ENCODE peak calls at places on chromosomes 11 and 22, in four cellular contexts. A, U, N and Y are unnamed samples.

GRCh38 chr22:43305806-43306205 is 37.4 kb downstream of the SCUBE1 start:
- DNase-seq in N (no peak), A (no peak), U (no peak), Y (no peak)

GRCh38 chr11:106400949-106401545 is 323.6 kb downstream of the AASDHPPT start:
- DNase-seq in N (no peak), A (no peak), U (no peak), Y (no peak)

GRCh38 chr22:41939981-41940852 is 6.7 kb downstream of the CENPM start:
- DNase-seq in U (peak), A (peak), N (no peak), Y (no peak)

GRCh38 chr22:24106385-24107381 is 74.6 kb upstream of the SUSD2 start:
- DNase-seq in A (no peak), N (no peak), U (peak), Y (peak)

GRCh38 chr22:32991353-32992115 is 66.6 kb downstream of the SYN3 start:
- DNase-seq in A (no peak), N (no peak), U (no peak), Y (no peak)

GRCh38 chr22:29310065-29310862 is 3.8 kb downstream of the GAS2L1 start:
- DNase-seq in U (no peak), N (no peak), A (no peak), Y (peak)

GRCh38 chr22:50010676-50011446 is 1.7 kb downstream of the IL17REL start:
- DNase-seq in N (no peak), A (no peak), U (no peak), Y (no peak)

GRCh38 chr22:37043828-37044538 is 7.6 kb upstream of the KCTD17 start:
- DNase-seq in N (peak), A (peak), U (no peak), Y (no peak)

GRCh38 chr11:66143264-66143566 is 73.1 kb downstream of the PACS1 start:
- DNase-seq in A (no peak), N (no peak), U (no peak), Y (no peak)

GRCh38 chr22:49544286-49544685 is 283.4 kb downstream of the BRD1 start:
- DNase-seq in A (no peak), U (no peak), N (no peak), Y (no peak)

GRCh38 chr22:21665047-21665851 is 563 bp upstream of the PPIL2 start:
- DNase-seq in U (no peak), A (peak), N (no peak), Y (no peak)

GRCh38 chr22:36253523-36254490 is 874 bp downstream of the APOL1 start:
- DNase-seq in N (no peak), U (no peak), A (peak), Y (no peak)

GRCh38 chr22:36330655-36331305 is 57.0 kb downstream of the MYH9 start:
- DNase-seq in N (no peak), A (peak), U (no peak), Y (no peak)

GRCh38 chr11:60252709-60253108 is 9.8 kb upstream of the MS4A4E start:
- DNase-seq in A (no peak), N (no peak), U (no peak), Y (no peak)

GRCh38 chr22:28064941-28065340 is 145.9 kb upstream of the PITPNB start:
- DNase-seq in A (no peak), U (no peak), N (no peak), Y (no peak)

GRCh38 chr11:97722065-97722464 is 1298.7 kb upstream of the CNTN5 start:
- DNase-seq in A (no peak), N (peak), U (no peak), Y (no peak)

GRCh38 chr11:65814131-65814959 is 19.4 kb upstream of the SNX32 start:
- DNase-seq in U (no peak), A (no peak), N (no peak), Y (no peak)

GRCh38 chr11:66322732-66323427 is 6.0 kb upstream of the CD248 start:
- DNase-seq in A (peak), U (no peak), N (no peak), Y (no peak)

GRCh38 chr11:103091024-103091423 is 936 bp downstream of the DCUN1D5 start:
- DNase-seq in A (peak), U (no peak), N (peak), Y (no peak)

GRCh38 chr11:848988-849824 is 6.6 kb downstream of the TSPAN4 start:
- DNase-seq in A (no peak), U (no peak), N (no peak), Y (no peak)

GRCh38 chr11:78100276-78101040 is 20.8 kb upstream of the NDUFC2 start:
- DNase-seq in N (no peak), U (no peak), A (no peak), Y (no peak)

GRCh38 chr22:18968011-18968749 is 32.1 kb upstream of the PRODH start:
- DNase-seq in A (peak), N (no peak), U (no peak), Y (no peak)

GRCh38 chr11:8746575-8746974 is 64.0 kb downstream of the RPL27A start:
- DNase-seq in U (no peak), A (no peak), N (no peak), Y (no peak)

GRCh38 chr11:534592-535518 is 521 bp downstream of the HRAS start:
- DNase-seq in N (no peak), A (peak), U (no peak), Y (no peak)

GRCh38 chr22:32994046-32994827 is 63.9 kb downstream of the SYN3 start:
- DNase-seq in U (no peak), N (no peak), A (no peak), Y (no peak)

GRCh38 chr11:91244921-91245320 is 979.7 kb upstream of the FAT3 start:
- DNase-seq in U (no peak), A (no peak), N (no peak), Y (no peak)

GRCh38 chr11:119091966-119092879 is 7.5 kb downstream of the HMBS start:
- DNase-seq in U (no peak), A (peak), N (no peak), Y (no peak)

GRCh38 chr11:95972055-95972454 is 48.1 kb upstream of the MTMR2 start:
- DNase-seq in U (no peak), N (no peak), A (no peak), Y (no peak)

GRCh38 chr11:75272391-75272790 is 31.8 kb downstream of the TPBGL start:
- DNase-seq in N (no peak), U (no peak), A (no peak), Y (no peak)

GRCh38 chr11:127862406-127862805 is 725.0 kb downstream of the ETS1 start:
- DNase-seq in A (no peak), N (no peak), U (no peak), Y (no peak)

GRCh38 chr22:49814856-49815255 is 12.8 kb downstream of the BRD1 start:
- DNase-seq in U (no peak), N (no peak), A (no peak), Y (no peak)

GRCh38 chr22:28802595-28803087 is 2.3 kb upstream of the XBP1 start:
- DNase-seq in A (no peak), U (no peak), N (peak), Y (no peak)

GRCh38 chr11:67629386-67630229 is at the start of gene NUDT8:
- DNase-seq in N (peak), U (peak), A (peak), Y (no peak)

GRCh38 chr11:67627394-67627787 is 2.3 kb downstream of the NUDT8 start:
- DNase-seq in U (no peak), A (no peak), N (no peak), Y (no peak)

GRCh38 chr11:67628710-67629385 is 889 bp downstream of the NUDT8 start:
- DNase-seq in N (no peak), U (no peak), A (no peak), Y (no peak)

GRCh38 chr11:67627788-67628624 is 1.7 kb downstream of the NUDT8 start:
- DNase-seq in N (no peak), A (no peak), U (no peak), Y (no peak)

DNA sequence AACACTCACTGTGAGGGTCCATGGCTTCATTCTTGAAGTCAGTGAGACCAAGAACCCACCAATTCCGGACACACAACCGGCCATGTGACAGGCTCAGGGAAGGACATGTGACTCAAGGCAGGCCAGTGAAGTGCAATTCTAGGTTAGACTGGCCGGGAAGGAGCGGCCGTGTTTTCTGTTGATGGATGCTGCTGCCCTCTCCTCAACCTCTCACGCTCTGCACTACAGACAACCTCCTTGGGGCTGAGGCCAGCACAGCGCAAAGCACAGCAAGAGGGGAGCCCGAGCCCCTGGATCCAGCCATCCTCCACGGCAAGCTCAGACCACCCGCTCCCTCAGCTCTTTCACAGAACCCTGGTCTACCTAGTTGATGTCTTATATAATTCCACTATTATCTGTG is 2.8 kb downstream of the NUDT8 start:
- DNase-seq in A (no peak), U (no peak), N (no peak), Y (no peak)
- TF ChIP-seq ATF3 in A (no peak), U (no peak), N (no peak), Y (no peak)

GRCh38 chr11:76419896-76420295 is 24.9 kb upstream of the EMSY start:
- DNase-seq in N (peak), A (peak), U (no peak), Y (peak)
- TF ChIP-seq BRCA1 in N (no peak), A (no peak), U (no peak), Y (no peak)

DNA sequence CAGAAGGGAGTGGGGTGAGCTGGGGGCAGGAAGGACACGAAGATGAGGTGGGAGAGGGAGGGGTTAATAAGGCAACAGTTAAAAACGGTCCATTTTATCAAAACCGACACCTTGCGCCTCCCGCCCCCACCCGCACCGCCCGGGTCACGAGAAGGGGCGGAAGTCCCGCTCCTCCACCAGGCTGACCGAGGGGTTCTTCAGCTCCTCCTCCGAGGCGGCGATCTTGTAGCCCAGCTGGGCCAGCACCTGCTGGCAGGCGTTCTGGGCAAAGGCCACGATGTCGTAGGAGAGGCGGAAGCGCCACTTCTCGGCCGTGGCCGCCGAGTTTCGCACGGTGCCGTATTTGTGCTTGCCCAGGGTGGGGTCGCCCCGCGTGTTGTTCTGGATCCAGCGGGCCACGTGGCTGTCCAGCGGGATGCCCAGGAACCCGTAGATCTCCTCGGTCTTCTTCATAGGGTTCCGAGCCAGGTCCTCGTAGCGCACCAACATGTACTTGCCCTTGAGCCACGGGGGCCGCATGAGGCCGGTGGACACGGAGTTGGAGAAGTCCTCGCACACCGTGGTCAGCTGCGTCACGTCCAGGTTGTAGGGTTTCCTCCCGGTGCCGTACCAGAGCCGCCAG is 15.8 kb downstream of the CHST1 start:
- DNase-seq in U (no peak), N (no peak), A (peak), Y (peak)
- TF ChIP-seq POLR2A in U (no peak), N (no peak), A (no peak), Y (no peak)

DNA sequence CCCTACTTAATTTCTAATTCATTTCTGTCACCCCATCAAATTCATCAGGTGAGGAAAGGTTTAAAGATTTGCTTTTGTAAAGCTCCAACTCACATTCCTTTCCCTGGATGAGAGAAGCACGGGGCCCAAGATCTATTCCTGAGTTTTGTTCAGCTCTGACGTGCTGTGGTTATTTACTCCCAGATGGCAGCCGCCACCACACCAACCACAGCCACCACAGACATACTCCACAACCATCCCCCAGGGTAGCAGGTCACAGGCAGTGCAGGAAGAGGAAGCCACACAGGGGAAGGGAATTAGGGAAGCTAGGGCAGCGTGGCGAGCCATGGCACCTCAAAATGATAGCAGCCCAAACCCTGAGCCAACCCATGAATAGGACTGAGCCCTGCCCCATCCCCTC is 63.5 kb upstream of the CSNK2A3 start:
- DNase-seq in U (no peak), N (no peak), A (no peak), Y (no peak)
- TF ChIP-seq ATF3 in U (no peak), N (no peak), A (no peak), Y (no peak)

GRCh38 chr11:19320764-19321163 is 80.0 kb upstream of the E2F8 start:
- DNase-seq in A (no peak), N (no peak), U (no peak), Y (no peak)

GRCh38 chr11:19316434-19316833 is 75.7 kb upstream of the E2F8 start:
- DNase-seq in N (no peak), U (no peak), A (no peak), Y (no peak)

GRCh38 chr11:19326499-19326898 is 85.8 kb upstream of the E2F8 start:
- DNase-seq in U (no peak), A (no peak), N (no peak), Y (no peak)

GRCh38 chr11:19323502-19323901 is 82.8 kb upstream of the E2F8 start:
- DNase-seq in U (no peak), A (no peak), N (no peak), Y (no peak)

DNA sequence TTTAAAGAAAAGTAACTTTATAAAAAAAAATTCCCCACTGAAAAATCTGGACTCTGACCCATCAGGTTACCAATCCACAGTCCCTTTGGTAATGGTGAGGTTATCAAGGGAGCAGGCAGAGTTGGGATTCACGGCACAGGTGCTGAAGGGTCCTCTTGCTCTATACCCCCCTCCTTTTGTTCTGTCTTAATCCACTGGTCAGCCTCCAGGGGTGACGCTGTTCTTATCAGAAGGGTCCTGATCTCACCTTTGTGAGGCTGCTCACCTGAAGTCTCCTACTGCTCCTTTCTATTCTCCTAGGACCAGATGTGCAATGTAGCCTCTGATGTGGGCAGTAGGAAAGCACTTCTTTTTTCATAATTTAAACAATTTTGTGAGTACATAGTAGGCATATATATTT is 80.6 kb upstream of the E2F8 start:
- DNase-seq in A (no peak), N (no peak), U (no peak), Y (no peak)
- TF ChIP-seq BRCA1 in A (no peak), N (no peak), U (no peak), Y (no peak)

GRCh38 chr22:25744694-25745093 is 2.7 kb downstream of the MYO18B start:
- DNase-seq in N (no peak), A (no peak), U (no peak), Y (no peak)

GRCh38 chr22:25742918-25743708 is 1.1 kb downstream of the MYO18B start:
- DNase-seq in U (no peak), N (no peak), A (peak), Y (no peak)

GRCh38 chr22:25745341-25746011 is 3.5 kb downstream of the MYO18B start:
- DNase-seq in A (no peak), U (no peak), N (no peak), Y (no peak)

GRCh38 chr22:25739659-25740344 is 2.2 kb upstream of the MYO18B start:
- DNase-seq in A (no peak), U (no peak), N (no peak), Y (no peak)

GRCh38 chr22:25741692-25742626 is at the start of gene MYO18B:
- DNase-seq in N (no peak), A (peak), U (no peak), Y (no peak)
- TF ChIP-seq POLR2A in N (no peak), A (peak), U (no peak), Y (no peak)

GRCh38 chr11:34754171-34754823 is 133.4 kb downstream of the EHF start:
- DNase-seq in N (no peak), A (no peak), U (no peak), Y (no peak)

GRCh38 chr11:34758262-34758661 is 137.4 kb downstream of the EHF start:
- DNase-seq in U (no peak), N (no peak), A (peak), Y (no peak)

GRCh38 chr11:34756591-34756990 is 135.7 kb downstream of the EHF start:
- DNase-seq in U (no peak), N (no peak), A (no peak), Y (no peak)

GRCh38 chr11:34755671-34756070 is 134.8 kb downstream of the EHF start:
- DNase-seq in A (no peak), U (no peak), N (no peak), Y (no peak)

GRCh38 chr11:34757026-34757451 is 136.1 kb downstream of the EHF start:
- DNase-seq in N (no peak), U (no peak), A (no peak), Y (no peak)
- TF ChIP-seq ATF3 in N (no peak), U (no peak), A (no peak), Y (no peak)

GRCh38 chr11:64568584-64569140 is 22.4 kb upstream of the SLC22A12 start:
- DNase-seq in N (no peak), A (no peak), U (no peak), Y (no peak)
- TF ChIP-seq BRCA1 in N (no peak), A (no peak), U (no peak), Y (no peak)

GRCh38 chr11:13765886-13766285 is 97.4 kb downstream of the FAR1 start:
- DNase-seq in N (no peak), U (no peak), A (no peak), Y (no peak)

GRCh38 chr11:13761712-13762111 is 93.2 kb downstream of the FAR1 start:
- DNase-seq in U (no peak), N (no peak), A (no peak), Y (no peak)

GRCh38 chr11:13772223-13773046 is 104.0 kb downstream of the FAR1 start:
- DNase-seq in N (peak), A (peak), U (peak), Y (peak)

GRCh38 chr11:13769188-13769587 is 100.7 kb downstream of the FAR1 start:
- DNase-seq in U (no peak), A (no peak), N (peak), Y (no peak)

DNA sequence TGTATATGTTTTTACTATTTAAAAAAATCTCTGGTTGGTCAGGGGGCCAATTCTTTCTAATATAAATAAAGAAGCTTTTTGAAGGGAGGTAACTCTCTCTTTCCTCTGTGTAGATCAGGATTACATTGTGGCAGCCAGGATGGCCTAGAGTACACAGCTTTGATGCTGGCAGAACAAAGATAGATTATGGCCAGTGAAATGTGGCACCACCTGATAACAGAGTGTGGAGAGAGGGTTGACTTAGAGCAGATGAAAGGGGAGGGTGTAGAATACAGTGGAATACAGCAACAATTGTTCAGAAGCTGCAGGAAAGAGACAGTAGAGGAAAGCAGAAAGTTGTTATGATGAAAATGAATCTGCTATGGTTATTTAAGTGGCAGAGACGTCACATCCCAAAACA is 99.0 kb downstream of the FAR1 start:
- DNase-seq in N (no peak), A (peak), U (no peak), Y (no peak)
- TF ChIP-seq POLR2A in N (no peak), A (no peak), U (no peak), Y (no peak)

GRCh38 chr11:70467196-70468085 is 69.1 kb downstream of the CTTN start:
- DNase-seq in A (peak), U (peak), N (peak), Y (peak)
- TF ChIP-seq ATF3 in A (no peak), U (no peak), N (no peak), Y (no peak)